ENCODE peak calls at places on chromosome 18, in ten cellular contexts. One of them, this sample, is unnamed.

GRCh38 chr18:79951545-79952456 is at the start of gene SLC66A2:
- DNase-seq in adrenal gland: peak
- DNase-seq in kidney: peak
- DNase-seq in memory B cell: peak
- DNase-seq in DMS153: peak
- DNase-seq in AG20443: peak
- DNase-seq in COLO829: peak
- DNase-seq in colonic mucosa: peak
- DNase-seq in activated naive CD4-positive, alpha-beta T cell treated with anti-CD3 and anti-CD28 coated beads for 36 hours: peak
- DNase-seq in GM20000: peak
- DNase-seq in this sample: peak

GRCh38 chr18:22344908-22345670 is 72.6 kb downstream of the CTAGE1 start:
- DNase-seq in adrenal gland: peak
- DNase-seq in kidney: no peak
- DNase-seq in memory B cell: no peak
- DNase-seq in DMS153: no peak
- DNase-seq in AG20443: no peak
- DNase-seq in COLO829: no peak
- DNase-seq in colonic mucosa: peak
- DNase-seq in activated naive CD4-positive, alpha-beta T cell treated with anti-CD3 and anti-CD28 coated beads for 36 hours: no peak
- DNase-seq in GM20000: no peak
- DNase-seq in this sample: no peak

GRCh38 chr18:21904856-21905255 is 164.3 kb downstream of the MIB1 start:
- DNase-seq in adrenal gland: peak
- DNase-seq in kidney: no peak
- DNase-seq in memory B cell: no peak
- DNase-seq in DMS153: no peak
- DNase-seq in AG20443: no peak
- DNase-seq in COLO829: no peak
- DNase-seq in colonic mucosa: no peak
- DNase-seq in activated naive CD4-positive, alpha-beta T cell treated with anti-CD3 and anti-CD28 coated beads for 36 hours: no peak
- DNase-seq in GM20000: no peak
- DNase-seq in this sample: peak

GRCh38 chr18:3604626-3605408 is 154.8 kb downstream of the TGIF1 start:
- DNase-seq in adrenal gland: no peak
- DNase-seq in kidney: no peak
- DNase-seq in memory B cell: no peak
- DNase-seq in DMS153: no peak
- DNase-seq in AG20443: peak
- DNase-seq in COLO829: no peak
- DNase-seq in colonic mucosa: no peak
- DNase-seq in activated naive CD4-positive, alpha-beta T cell treated with anti-CD3 and anti-CD28 coated beads for 36 hours: peak
- DNase-seq in GM20000: peak
- DNase-seq in this sample: no peak

GRCh38 chr18:37309059-37309458 is 256.5 kb downstream of the CELF4 start:
- DNase-seq in adrenal gland: no peak
- DNase-seq in kidney: no peak
- DNase-seq in memory B cell: no peak
- DNase-seq in DMS153: peak
- DNase-seq in AG20443: no peak
- DNase-seq in COLO829: no peak
- DNase-seq in colonic mucosa: no peak
- DNase-seq in activated naive CD4-positive, alpha-beta T cell treated with anti-CD3 and anti-CD28 coated beads for 36 hours: no peak
- DNase-seq in GM20000: no peak
- DNase-seq in this sample: no peak

GRCh38 chr18:77113361-77114069 is 19.1 kb downstream of the MBP start:
- DNase-seq in adrenal gland: no peak
- DNase-seq in kidney: no peak
- DNase-seq in memory B cell: no peak
- DNase-seq in DMS153: no peak
- DNase-seq in AG20443: no peak
- DNase-seq in COLO829: no peak
- DNase-seq in colonic mucosa: no peak
- DNase-seq in activated naive CD4-positive, alpha-beta T cell treated with anti-CD3 and anti-CD28 coated beads for 36 hours: no peak
- DNase-seq in GM20000: no peak
- DNase-seq in this sample: no peak

GRCh38 chr18:1511619-1512311 is 607.1 kb downstream of the ADCYAP1 start:
- DNase-seq in adrenal gland: no peak
- DNase-seq in kidney: no peak
- DNase-seq in memory B cell: no peak
- DNase-seq in DMS153: no peak
- DNase-seq in AG20443: no peak
- DNase-seq in COLO829: no peak
- DNase-seq in colonic mucosa: no peak
- DNase-seq in activated naive CD4-positive, alpha-beta T cell treated with anti-CD3 and anti-CD28 coated beads for 36 hours: no peak
- DNase-seq in GM20000: no peak
- DNase-seq in this sample: no peak

GRCh38 chr18:44520981-44521672 is 159.6 kb upstream of the SETBP1 start:
- DNase-seq in adrenal gland: no peak
- DNase-seq in kidney: no peak
- DNase-seq in memory B cell: no peak
- DNase-seq in DMS153: no peak
- DNase-seq in AG20443: peak
- DNase-seq in COLO829: no peak
- DNase-seq in colonic mucosa: no peak
- DNase-seq in activated naive CD4-positive, alpha-beta T cell treated with anti-CD3 and anti-CD28 coated beads for 36 hours: no peak
- DNase-seq in GM20000: no peak
- DNase-seq in this sample: no peak

GRCh38 chr18:3214855-3215637 is 4.7 kb downstream of the MYOM1 start:
- DNase-seq in adrenal gland: no peak
- DNase-seq in kidney: no peak
- DNase-seq in memory B cell: no peak
- DNase-seq in DMS153: no peak
- DNase-seq in AG20443: no peak
- DNase-seq in COLO829: no peak
- DNase-seq in colonic mucosa: no peak
- DNase-seq in activated naive CD4-positive, alpha-beta T cell treated with anti-CD3 and anti-CD28 coated beads for 36 hours: no peak
- DNase-seq in GM20000: no peak
- DNase-seq in this sample: no peak

GRCh38 chr18:37869051-37869450 is 303.5 kb upstream of the CELF4 start:
- DNase-seq in adrenal gland: no peak
- DNase-seq in kidney: no peak
- DNase-seq in memory B cell: no peak
- DNase-seq in DMS153: no peak
- DNase-seq in AG20443: no peak
- DNase-seq in COLO829: no peak
- DNase-seq in colonic mucosa: no peak
- DNase-seq in activated naive CD4-positive, alpha-beta T cell treated with anti-CD3 and anti-CD28 coated beads for 36 hours: no peak
- DNase-seq in GM20000: no peak
- DNase-seq in this sample: no peak

GRCh38 chr18:54672846-54673475 is 81.9 kb downstream of the DYNAP start:
- DNase-seq in adrenal gland: no peak
- DNase-seq in kidney: no peak
- DNase-seq in memory B cell: no peak
- DNase-seq in DMS153: no peak
- DNase-seq in AG20443: no peak
- DNase-seq in COLO829: no peak
- DNase-seq in colonic mucosa: peak
- DNase-seq in activated naive CD4-positive, alpha-beta T cell treated with anti-CD3 and anti-CD28 coated beads for 36 hours: no peak
- DNase-seq in GM20000: no peak
- DNase-seq in this sample: no peak

This sample was measured in left cardiac atrium.